ENCODE peak calls at places on chromosomes 7 and 10, in nine cellular contexts. V is NCI-H2029 treated with DMSO at 0.1 percent for 48 hours; W is stimulated activated CD4-positive, alpha-beta T cell treated with anti-CD3 and anti-CD28 coated beads, Interleukin-4, amount 100 ng/mL, for 24 hours; P is NCI-H1105; S is tibial artery; J is mucosa of gallbladder; I is CD8-positive, alpha-beta memory T cell; T is aorta; U is PC-3. O is an unnamed sample.

GRCh38 chr10:46228076-46229071 is 58.4 kb upstream of the ANTXRL start:
- DNase-seq in V (peak), W (peak), P (no peak), S (peak), J (peak), I (peak), T (peak), U (peak), O (peak)

GRCh38 chr10:124088944-124089343 is 4.5 kb downstream of the CHST15 start:
- DNase-seq in V (no peak), W (no peak), P (no peak), S (no peak), J (no peak), I (no peak), T (no peak), U (peak), O (no peak)

GRCh38 chr10:102672822-102673200 is 28.5 kb downstream of the TRIM8 start:
- DNase-seq in V (no peak), W (no peak), P (no peak), S (no peak), J (no peak), I (no peak), T (no peak), U (no peak), O (no peak)

GRCh38 chr7:5211730-5212482 is 21.9 kb downstream of the WIPI2 start:
- DNase-seq in V (no peak), W (no peak), P (no peak), S (no peak), J (no peak), I (no peak), T (no peak), U (no peak), O (no peak)

GRCh38 chr7:22121702-22122474 is 176.2 kb upstream of the CDCA7L start:
- DNase-seq in V (no peak), W (no peak), P (no peak), S (peak), J (peak), I (no peak), T (peak), U (no peak), O (no peak)

GRCh38 chr7:7554021-7554432 is 12.7 kb upstream of the MIOS start:
- DNase-seq in V (no peak), W (no peak), P (peak), S (no peak), J (no peak), I (no peak), T (no peak), U (peak), O (no peak)

GRCh38 chr7:137304624-137305235 is 38.8 kb downstream of the PTN start:
- DNase-seq in V (no peak), W (no peak), P (no peak), S (no peak), J (no peak), I (no peak), T (no peak), U (no peak), O (no peak)

GRCh38 chr7:37448057-37448636 is 517 bp downstream of the ELMO1 start:
- DNase-seq in V (no peak), W (peak), P (no peak), S (no peak), J (no peak), I (peak), T (no peak), U (no peak), O (peak)

GRCh38 chr7:80379034-80379433 is 132.8 kb downstream of the GNAT3 start:
- DNase-seq in V (no peak), W (no peak), P (no peak), S (no peak), J (no peak), I (no peak), T (no peak), U (peak), O (no peak)

GRCh38 chr10:88409236-88409635 is 173.9 kb downstream of the RNLS start:
- DNase-seq in V (no peak), W (no peak), P (no peak), S (no peak), J (no peak), I (no peak), T (no peak), U (no peak), O (no peak)

GRCh38 chr7:157694389-157694665 is 357.5 kb downstream of the DNAJB6 start:
- DNase-seq in V (no peak), W (no peak), P (no peak), S (no peak), J (no peak), I (no peak), T (no peak), U (no peak), O (no peak)

O was measured in central memory CD4-positive, alpha-beta T cell.